ENCODE peak calls at places on chromosomes 5 and 9, in eight cellular contexts. R is Panc1; G is colonic mucosa; V is CD8-positive, alpha-beta T cell; N is Peyer's patch; P is pancreas; A is left lung; B is body of pancreas. F is an unnamed sample.

GRCh38 chr9:6239694-6240093 is 24.1 kb downstream of the IL33 start:
- DNase-seq in R (no peak), G (no peak), V (no peak), N (no peak), P (no peak), A (no peak), B (no peak), F (no peak)

GRCh38 chr9:135476981-135477380 is 2.6 kb upstream of the PPP1R26 start:
- DNase-seq in R (no peak), G (no peak), V (no peak), N (no peak), P (no peak), A (no peak), B (no peak), F (no peak)

GRCh38 chr5:35083150-35083549 is 35.4 kb upstream of the AGXT2 start:
- DNase-seq in R (no peak), G (no peak), V (no peak), N (no peak), P (no peak), A (no peak), B (no peak), F (no peak)

GRCh38 chr9:127904888-127905728 is 5.7 kb upstream of the ST6GALNAC6 start:
- DNase-seq in R (no peak), G (peak; percentile 91), V (peak; percentile 73), N (peak; percentile 78), P (peak; percentile 14), A (no peak), B (no peak), F (no peak)

GRCh38 chr9:131398204-131398603 is 4.3 kb downstream of the PRRC2B start:
- DNase-seq in R (no peak), G (no peak), V (peak; percentile 72), N (peak; percentile 89), P (no peak), A (peak; percentile 55), B (peak; percentile 28), F (no peak)

GRCh38 chr9:738209-738915 is 103.1 kb upstream of the DMRT1 start:
- DNase-seq in R (no peak), G (no peak), V (no peak), N (no peak), P (no peak), A (peak; percentile 62), B (no peak), F (peak; percentile 79)

GRCh38 chr5:174531782-174532191 is 192.6 kb upstream of the MSX2 start:
- DNase-seq in R (no peak), G (no peak), V (no peak), N (no peak), P (no peak), A (no peak), B (no peak), F (no peak)

GRCh38 chr9:89474939-89475338 is 23.0 kb downstream of the SEMA4D start:
- DNase-seq in R (no peak), G (no peak), V (no peak), N (peak; percentile 43), P (no peak), A (no peak), B (no peak), F (no peak)

GRCh38 chr9:98087420-98088354 is 31.2 kb downstream of the NANS start:
- DNase-seq in R (no peak), G (no peak), V (peak; percentile 35), N (peak; percentile 64), P (no peak), A (peak; percentile 64), B (peak; percentile 14), F (peak; percentile 77)

GRCh38 chr5:72486371-72486770 is 20.8 kb downstream of the ZNF366 start:
- DNase-seq in R (no peak), G (no peak), V (no peak), N (no peak), P (no peak), A (no peak), B (no peak), F (no peak)

DNA sequence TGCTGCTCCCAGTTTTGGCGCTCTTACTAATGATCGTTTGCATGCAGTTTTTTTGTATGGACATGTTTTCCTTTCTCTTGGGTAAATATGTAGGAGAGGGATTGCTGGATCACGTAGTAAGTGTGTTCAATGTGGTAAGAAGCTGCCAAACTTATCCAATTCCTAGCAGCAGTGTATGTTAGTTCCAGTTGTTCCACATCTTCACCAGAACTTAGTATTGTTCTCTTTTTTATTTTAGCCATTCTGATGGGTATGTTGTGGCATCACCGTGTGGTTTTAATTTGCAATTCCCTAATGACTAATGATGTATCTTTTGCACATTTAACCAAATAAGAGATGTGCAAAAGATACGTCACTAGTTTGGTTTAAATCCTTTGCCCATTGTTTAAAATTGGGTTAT is 65.9 kb downstream of the IPPK start:
- DNase-seq in R (no peak), G (no peak), V (no peak), N (no peak), P (no peak), A (no peak), B (no peak), F (no peak)
- H3K4me1 ChIP-seq in R (peaks cover 6% of the 10 kb centered on the region), G (no peaks in the 10 kb centered on the region), V (no peaks in the 10 kb centered on the region), N (no peaks in the 10 kb centered on the region), P (peaks cover 9% of the 10 kb centered on the region), A (no peaks in the 10 kb centered on the region), B (peaks cover 11% of the 10 kb centered on the region), F (peaks cover 16% of the 10 kb centered on the region)

DNA sequence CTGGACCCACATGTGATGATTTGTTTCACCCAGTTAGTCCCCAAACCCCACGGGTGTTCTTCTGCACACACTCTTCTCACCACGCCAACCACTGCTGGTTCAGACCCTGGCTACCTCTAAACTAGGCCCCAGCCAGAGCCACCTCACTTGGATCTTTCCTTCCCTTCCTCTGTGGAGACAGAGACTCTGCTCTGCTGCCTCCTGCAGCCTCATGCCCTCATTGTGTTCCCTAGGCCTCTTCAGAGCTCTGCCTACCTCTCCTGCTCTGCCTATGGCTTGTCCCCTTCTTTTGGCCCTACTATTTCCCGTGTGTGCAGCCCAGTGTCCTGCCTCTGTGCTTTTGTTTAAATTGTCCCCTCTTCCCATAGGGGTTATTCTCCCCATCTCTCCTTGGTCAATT is 79.7 kb downstream of the ARHGAP26 start:
- DNase-seq in R (no peak), G (no peak), V (no peak), N (no peak), P (no peak), A (no peak), B (no peak), F (no peak)
- TF ChIP-seq CTCF in R (no peak), G (no peak), V (no peak), N (no peak), P (no peak), A (no peak), B (no peak), F (no peak)

DNA sequence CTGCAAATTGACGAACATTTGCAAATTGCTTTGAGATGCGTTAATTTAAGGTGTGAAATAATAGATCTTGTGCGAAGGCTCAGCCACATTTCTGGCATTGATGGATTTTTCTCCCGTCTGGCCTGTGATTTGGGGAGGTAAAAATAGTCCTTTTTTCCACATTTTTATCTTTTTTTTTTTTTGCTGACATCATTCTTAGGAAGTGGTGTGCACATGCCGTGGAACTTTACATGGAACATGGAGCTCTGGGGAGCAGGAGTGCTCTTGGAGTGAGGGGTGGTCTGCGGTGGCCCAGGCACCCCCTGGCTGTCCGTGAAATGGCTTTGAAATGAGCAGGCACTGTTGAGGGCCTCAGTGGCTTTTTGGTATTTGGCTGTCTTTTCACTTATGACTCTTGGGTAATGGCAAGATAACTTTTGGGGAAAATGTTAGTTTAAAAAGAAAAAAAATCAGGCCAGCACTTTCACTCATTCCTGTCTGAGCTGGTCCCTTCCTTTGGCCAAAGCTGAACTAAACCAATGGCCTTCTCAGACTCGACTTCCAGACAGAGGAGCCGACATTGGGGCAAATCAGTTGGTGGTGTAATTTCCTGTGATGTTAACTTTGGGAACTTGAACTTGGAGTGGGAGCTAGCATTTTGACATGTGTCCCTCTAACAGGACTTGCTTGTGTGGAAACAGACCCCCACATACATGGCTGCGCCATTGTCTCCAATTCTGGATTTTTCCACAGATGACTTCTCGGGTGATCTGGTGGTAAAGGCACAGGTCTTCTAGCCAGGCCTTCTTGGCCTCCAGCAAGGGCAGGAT is 4.2 kb downstream of the NEK6 start:
- DNase-seq in R (no peak), G (no peak), V (no peak), N (no peak), P (no peak), A (no peak), B (no peak), F (no peak)
- H3K4me1 ChIP-seq in R (peaks cover 65% of the 10 kb centered on the region), G (peaks cover 22% of the 10 kb centered on the region), V (no peaks in the 10 kb centered on the region), N (peaks cover 38% of the 10 kb centered on the region), P (peaks cover 53% of the 10 kb centered on the region), A (peaks cover 88% of the 10 kb centered on the region), B (peaks cover 62% of the 10 kb centered on the region), F (peaks cover 52% of the 10 kb centered on the region)

GRCh38 chr9:126510564-126510963 is 103.2 kb upstream of the LMX1B start:
- DNase-seq in R (no peak), G (no peak), V (no peak), N (no peak), P (no peak), A (no peak), B (no peak), F (no peak)
- TF ChIP-seq CTCF in R (no peak), G (no peak), V (no peak), N (no peak), P (no peak), A (no peak), B (no peak), F (no peak)

GRCh38 chr9:137198748-137199276 is 1.7 kb downstream of the TPRN start:
- DNase-seq in R (no peak), G (peak; percentile 61), V (no peak), N (no peak), P (peak; percentile 77), A (no peak), B (peak; percentile 86), F (no peak)

GRCh38 chr9:137201205-137201868 is 796 bp upstream of the TPRN start:
- DNase-seq in R (no peak), G (no peak), V (no peak), N (no peak), P (no peak), A (no peak), B (no peak), F (no peak)

GRCh38 chr9:137199411-137200121 is 975 bp downstream of the TPRN start:
- DNase-seq in R (no peak), G (no peak), V (no peak), N (no peak), P (peak; percentile 50), A (no peak), B (peak; percentile 30), F (peak; percentile 46)

GRCh38 chr9:137198051-137198747 is 2.3 kb downstream of the TPRN start:
- DNase-seq in R (no peak), G (peak; percentile 91), V (no peak), N (peak; percentile 86), P (peak; percentile 93), A (peak; percentile 74), B (peak; percentile 95), F (peak; percentile 71)

DNA sequence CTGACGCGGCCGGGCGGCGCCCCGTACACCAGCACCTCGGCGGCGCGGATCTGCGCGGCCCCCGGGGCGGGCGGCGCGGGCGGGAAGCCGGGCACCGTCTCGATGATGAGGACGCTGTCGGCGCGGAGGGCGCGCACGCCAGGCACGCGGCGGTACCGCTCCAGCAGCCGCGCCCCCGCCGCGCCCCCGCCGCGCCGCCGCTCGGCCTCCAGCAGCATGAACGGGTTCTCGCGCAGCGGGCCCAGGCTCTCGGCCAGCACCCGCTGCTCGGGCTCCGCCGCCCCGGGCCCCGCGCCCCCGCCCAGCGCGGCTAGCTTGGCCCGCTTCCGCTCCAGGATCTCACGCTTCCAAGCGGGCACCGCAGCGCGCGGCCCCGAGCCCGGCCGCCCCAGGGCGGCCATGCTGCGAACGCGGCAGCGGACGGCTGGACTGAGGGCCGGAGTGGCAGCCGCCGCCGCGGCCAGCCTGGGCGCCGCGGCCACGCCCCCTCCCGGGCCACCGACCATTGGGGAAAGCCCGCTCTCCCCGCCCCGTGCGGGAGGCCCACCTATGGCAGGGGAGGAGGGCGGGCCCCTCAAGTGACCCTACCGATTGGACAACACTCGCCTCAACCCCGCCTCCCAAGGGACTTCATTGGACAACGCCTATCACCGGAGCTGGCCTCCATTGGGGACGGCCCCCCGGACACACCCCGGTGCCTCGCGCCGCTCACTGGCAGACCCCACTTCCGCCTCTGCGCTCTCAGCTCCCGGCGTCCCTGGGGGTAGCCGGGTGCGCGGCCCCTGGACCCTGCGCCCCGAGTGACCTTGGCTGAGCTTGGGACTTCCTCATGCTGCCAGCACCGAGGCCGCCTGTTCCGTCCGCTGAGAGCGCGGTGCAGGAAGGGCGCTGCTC is at the start of gene TPRN:
- DNase-seq in R (peak; percentile 78), G (peak; percentile 99), V (peak; percentile 99), N (peak; percentile 100), P (peak; percentile 99), A (peak; percentile 99), B (peak; percentile 100), F (peak; percentile 100)
- H3K4me1 ChIP-seq in R (peaks cover 32% of the 10 kb centered on the region), G (peaks cover 30% of the 10 kb centered on the region), V (peaks cover 22% of the 10 kb centered on the region), N (peaks cover 20% of the 10 kb centered on the region), P (peaks cover 33% of the 10 kb centered on the region), A (peaks cover 74% of the 10 kb centered on the region), B (peaks cover 80% of the 10 kb centered on the region), F (peaks cover 51% of the 10 kb centered on the region)